ENCODE peak calls at places on chromosomes 2 and 18, in four cellular contexts. Y, L, X and Z are unnamed samples.

GRCh38 chr2:136025057-136025973 is 39.9 kb upstream of the DARS1 start:
- DNase-seq in L (no peak), Y (peak), X (no peak), Z (peak)

GRCh38 chr2:221553333-221553732 is 18.8 kb downstream of the EPHA4 start:
- DNase-seq in Y (no peak), L (no peak), X (no peak), Z (no peak)

GRCh38 chr2:68663371-68664156 is 20.2 kb downstream of the PROKR1 start:
- DNase-seq in L (no peak), X (no peak), Y (no peak), Z (no peak)

GRCh38 chr2:30252723-30253688 is 21.7 kb downstream of the LBH start:
- DNase-seq in Y (peak), L (no peak), X (no peak), Z (no peak)

GRCh38 chr2:132416080-132416911 is at the start of gene GPR39:
- DNase-seq in L (no peak), Y (peak), X (peak), Z (peak)

GRCh38 chr2:42895796-42896145 is 103.4 kb upstream of the HAAO start:
- DNase-seq in Y (peak), X (no peak), L (no peak), Z (no peak)

GRCh38 chr2:200438251-200438650 is 71.6 kb downstream of the KCTD18 start:
- DNase-seq in L (no peak), Y (no peak), X (no peak), Z (no peak)

GRCh38 chr18:79742076-79742475 is 55.7 kb upstream of the KCNG2 start:
- DNase-seq in L (no peak), Y (no peak), X (no peak), Z (no peak)

GRCh38 chr2:105409717-105410116 is 10.9 kb upstream of the FHL2 start:
- DNase-seq in L (no peak), Y (no peak), X (peak), Z (peak)

GRCh38 chr2:45888167-45888566 is 236.7 kb downstream of the PRKCE start:
- DNase-seq in Y (no peak), X (no peak), L (no peak), Z (no peak)

GRCh38 chr2:102788216-102788879 is 26.5 kb downstream of the TMEM182 start:
- DNase-seq in Y (no peak), X (no peak), L (no peak), Z (no peak)

GRCh38 chr2:29610569-29610968 is 310.8 kb downstream of the ALK start:
- DNase-seq in Y (no peak), X (no peak), L (no peak), Z (no peak)

GRCh38 chr18:76212958-76213357 is 282.1 kb downstream of the ZNF516 start:
- DNase-seq in X (no peak), L (no peak), Y (no peak), Z (no peak)

GRCh38 chr2:198252472-198252871 is 448.1 kb downstream of the PLCL1 start:
- DNase-seq in Y (no peak), L (no peak), X (no peak), Z (no peak)

GRCh38 chr2:48711343-48711742 is 44.2 kb downstream of the LHCGR start:
- DNase-seq in Y (no peak), X (no peak), L (no peak), Z (no peak)

GRCh38 chr2:119914266-119914665 is 98.6 kb upstream of the EPB41L5 start:
- DNase-seq in X (no peak), Y (no peak), L (no peak), Z (no peak)

GRCh38 chr2:235951980-235952379 is 216.2 kb downstream of the GBX2 start:
- DNase-seq in Y (no peak), L (no peak), X (no peak), Z (no peak)

GRCh38 chr2:160921401-160921964 is 238.7 kb upstream of the TANK start:
- DNase-seq in L (no peak), X (no peak), Y (no peak), Z (no peak)

GRCh38 chr18:48126240-48126639 is 195.8 kb upstream of the SMAD2 start:
- DNase-seq in Y (no peak), X (no peak), L (no peak), Z (no peak)

GRCh38 chr2:149857344-149857743 is 269.8 kb upstream of the MMADHC start:
- DNase-seq in X (no peak), Y (no peak), L (no peak), Z (no peak)

GRCh38 chr2:108605947-108606346 is 71.7 kb downstream of the LIMS1 start:
- DNase-seq in X (no peak), Y (no peak), L (no peak), Z (no peak)

GRCh38 chr2:62042944-62043343 is 137.5 kb downstream of the COMMD1 start:
- DNase-seq in X (no peak), L (no peak), Y (no peak), Z (no peak)

GRCh38 chr2:101116841-101117552 is 34.2 kb downstream of the TBC1D8 start:
- DNase-seq in X (no peak), Y (no peak), L (no peak), Z (no peak)

GRCh38 chr2:224650815-224651439 is 65.2 kb downstream of the CCDC195 start:
- DNase-seq in L (no peak), Y (peak), X (peak), Z (peak)

GRCh38 chr18:44452346-44452745 is 228.3 kb upstream of the SETBP1 start:
- DNase-seq in X (no peak), Y (no peak), L (no peak), Z (no peak)

GRCh38 chr2:223508372-223508771 is 93.8 kb downstream of the SCG2 start:
- DNase-seq in X (no peak), L (no peak), Y (no peak), Z (no peak)

GRCh38 chr2:25215948-25216679 is 47.7 kb upstream of the POMC start:
- DNase-seq in L (peak), X (no peak), Y (peak), Z (peak)

GRCh38 chr2:221425353-221425752 is 146.8 kb downstream of the EPHA4 start:
- DNase-seq in X (no peak), L (no peak), Y (no peak), Z (no peak)

GRCh38 chr2:192245329-192245728 is 50.6 kb upstream of the TMEFF2 start:
- DNase-seq in X (no peak), Y (no peak), L (no peak), Z (no peak)

GRCh38 chr2:119178811-119179601 is 20.5 kb upstream of the C1QL2 start:
- DNase-seq in Y (no peak), X (peak), L (no peak), Z (no peak)